ENCODE peak calls at places on chromosomes 2 and 18, in five cellular contexts. E is breast epithelium, R is adrenal gland, C is body of pancreas, H is GM12878. Z is an unnamed sample.

GRCh38 chr2:186968277-186968676 is 119.3 kb upstream of the ZSWIM2 start:
- DNase-seq in E (no peak), R (no peak), C (no peak), H (peak; percentile 7), Z (no peak)

GRCh38 chr2:135948642-135949355 is 36.6 kb downstream of the DARS1 start:
- DNase-seq in E (no peak), R (no peak), C (no peak), H (no peak), Z (no peak)

GRCh38 chr2:54603357-54603756 is 120.1 kb upstream of the EML6 start:
- DNase-seq in E (no peak), R (no peak), C (no peak), H (no peak), Z (no peak)

GRCh38 chr2:109371481-109372170 is 242.1 kb downstream of the SEPTIN10 start:
- DNase-seq in E (no peak), R (no peak), C (no peak), H (no peak), Z (no peak)

GRCh38 chr18:59990121-59990818 is 90.5 kb downstream of the PMAIP1 start:
- DNase-seq in E (no peak), R (no peak), C (no peak), H (no peak), Z (no peak)

GRCh38 chr18:10973579-10974260 is 175.6 kb downstream of the PIEZO2 start:
- DNase-seq in E (no peak), R (peak; percentile 14), C (no peak), H (no peak), Z (no peak)

GRCh38 chr2:28375742-28376631 is 16.7 kb upstream of the FOSL2 start:
- DNase-seq in E (no peak), R (no peak), C (no peak), H (no peak), Z (no peak)

GRCh38 chr2:74886251-74886650 is 52.3 kb downstream of the HK2 start:
- DNase-seq in E (no peak), R (no peak), C (no peak), H (no peak), Z (no peak)

GRCh38 chr2:218582085-218582484 is 13.4 kb downstream of the CNOT9 start:
- DNase-seq in E (no peak), R (no peak), C (no peak), H (no peak), Z (peak; percentile 57)

GRCh38 chr2:57204364-57204763 is 842.2 kb upstream of the VRK2 start:
- DNase-seq in E (no peak), R (no peak), C (no peak), H (no peak), Z (no peak)

GRCh38 chr2:45261746-45262145 is 252.5 kb upstream of the SIX2 start:
- DNase-seq in E (no peak), R (no peak), C (no peak), H (no peak), Z (no peak)

GRCh38 chr2:10452334-10452733 is 4.2 kb upstream of the ODC1 start:
- DNase-seq in E (peak; percentile 66), R (peak; percentile 68), C (peak; percentile 81), H (no peak), Z (no peak)

GRCh38 chr2:240644859-240645301 is 19.6 kb downstream of the GPR35 start:
- DNase-seq in E (no peak), R (no peak), C (no peak), H (no peak), Z (no peak)

GRCh38 chr2:40403233-40403841 is 48.6 kb downstream of the SLC8A1 start:
- DNase-seq in E (no peak), R (no peak), C (no peak), H (no peak), Z (no peak)

GRCh38 chr2:226995625-226996041 is 159.8 kb downstream of the RHBDD1 start:
- DNase-seq in E (peak; percentile 88), R (peak; percentile 92), C (no peak), H (no peak), Z (peak; percentile 12)

GRCh38 chr2:233853883-233854240 is 473 bp downstream of the HJURP start:
- DNase-seq in E (no peak), R (no peak), C (no peak), H (no peak), Z (peak; percentile 52)

GRCh38 chr2:3738454-3738853 is 35.1 kb downstream of the DCDC2C start:
- DNase-seq in E (no peak), R (peak; percentile 33), C (no peak), H (no peak), Z (peak; percentile 56)

GRCh38 chr2:161265874-161266273 is 42.4 kb upstream of the PSMD14 start:
- DNase-seq in E (no peak), R (no peak), C (no peak), H (no peak), Z (no peak)

GRCh38 chr18:27040796-27041195 is 144.3 kb downstream of the CHST9 start:
- DNase-seq in E (no peak), R (no peak), C (no peak), H (no peak), Z (no peak)

GRCh38 chr18:3798032-3798431 is 348.1 kb downstream of the TGIF1 start:
- DNase-seq in E (no peak), R (no peak), C (no peak), H (no peak), Z (no peak)

GRCh38 chr2:46913471-46914381 is 1.9 kb downstream of the MCFD2 start:
- DNase-seq in E (no peak), R (peak; percentile 75), C (peak; percentile 69), H (no peak), Z (peak; percentile 66)
- H3K4me3 ChIP-seq in E (no peak overlapping the region), R (no peak overlapping the region), C (no peak overlapping the region), H (peak overlapping the region; percentile 84), Z (peak overlapping the region; percentile 95)

GRCh38 chr2:119282139-119282965 is 58.7 kb downstream of the STEAP3 start:
- DNase-seq in E (no peak), R (no peak), C (no peak), H (no peak), Z (peak; percentile 48)
- TF ChIP-seq POLR2A in E (no peak), R (no peak), C (no peak), H (no peak), Z (no peak)

GRCh38 chr2:206442854-206443734 is at the start of gene ADAM23:
- DNase-seq in E (no peak), R (peak; percentile 10), C (no peak), H (no peak), Z (peak; percentile 11)

GRCh38 chr2:206442516-206442853 is 847 bp upstream of the ADAM23 start:
- DNase-seq in E (no peak), R (peak; percentile 15), C (no peak), H (no peak), Z (peak; percentile 29)

GRCh38 chr2:206445948-206446347 is 2.6 kb downstream of the ADAM23 start:
- DNase-seq in E (no peak), R (no peak), C (no peak), H (no peak), Z (no peak)

GRCh38 chr2:206438196-206438727 is 5.1 kb upstream of the ADAM23 start:
- DNase-seq in E (no peak), R (no peak), C (no peak), H (no peak), Z (no peak)

DNA sequence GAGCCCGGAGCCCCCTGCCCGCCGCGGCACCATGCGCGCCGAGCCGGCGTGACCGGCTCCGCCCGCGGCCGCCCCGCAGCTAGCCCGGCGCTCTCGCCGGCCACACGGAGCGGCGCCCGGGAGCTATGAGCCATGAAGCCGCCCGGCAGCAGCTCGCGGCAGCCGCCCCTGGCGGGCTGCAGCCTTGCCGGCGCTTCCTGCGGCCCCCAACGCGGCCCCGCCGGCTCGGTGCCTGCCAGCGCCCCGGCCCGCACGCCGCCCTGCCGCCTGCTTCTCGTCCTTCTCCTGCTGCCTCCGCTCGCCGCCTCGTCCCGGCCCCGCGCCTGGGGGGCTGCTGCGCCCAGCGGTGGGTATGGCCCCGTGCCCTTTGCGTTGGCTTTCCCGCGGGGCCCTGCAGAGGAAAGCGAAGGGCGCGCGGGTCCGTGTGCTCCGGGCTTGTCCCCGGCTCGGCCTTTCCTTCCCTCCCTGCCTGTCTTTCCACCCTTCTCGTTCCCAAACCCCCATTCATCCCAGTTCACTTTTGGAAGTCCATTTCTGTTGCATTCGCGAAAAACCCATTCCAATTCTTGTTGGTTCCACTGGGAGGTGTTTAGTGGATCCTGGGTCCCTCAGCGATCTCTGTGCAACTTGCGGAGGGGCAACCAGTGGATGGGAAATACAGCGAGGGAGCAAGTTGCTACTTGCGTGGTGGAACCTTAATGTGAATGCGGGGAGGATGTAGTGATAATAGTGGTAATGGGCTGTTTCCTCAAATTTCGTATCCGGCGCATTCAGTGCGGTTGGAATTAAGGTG is 599 bp downstream of the ADAM23 start:
- DNase-seq in E (no peak), R (peak; percentile 31), C (peak; percentile 7), H (no peak), Z (peak; percentile 33)
- H3K4me3 ChIP-seq in E (peak overlapping the region; percentile 40), R (no peak overlapping the region), C (no peak overlapping the region), H (peak overlapping the region; percentile 63), Z (no peak overlapping the region)

GRCh38 chr2:21092308-21092869 is 31.4 kb upstream of the TDRD15 start:
- DNase-seq in E (no peak), R (no peak), C (no peak), H (no peak), Z (no peak)
- TF ChIP-seq POLR2A in E (no peak), R (no peak), C (no peak), H (no peak), Z (no peak)

GRCh38 chr2:158882297-158882696 is 86.1 kb upstream of the TANC1 start:
- DNase-seq in E (no peak), R (no peak), C (no peak), H (no peak), Z (no peak)
- H3K4me3 ChIP-seq in E (no peak overlapping the region), R (no peak overlapping the region), C (no peak overlapping the region), H (no peak overlapping the region), Z (no peak overlapping the region)

GRCh38 chr18:23135679-23136325 is 517 bp downstream of the CABLES1 start:
- DNase-seq in E (peak; percentile 44), R (no peak), C (peak; percentile 18), H (no peak), Z (peak; percentile 48)

GRCh38 chr18:23136326-23137092 is 1.2 kb downstream of the CABLES1 start:
- DNase-seq in E (peak; percentile 65), R (no peak), C (peak; percentile 13), H (no peak), Z (peak; percentile 62)

GRCh38 chr18:23137093-23137640 is 1.9 kb downstream of the CABLES1 start:
- DNase-seq in E (no peak), R (no peak), C (no peak), H (no peak), Z (peak; percentile 66)

GRCh38 chr18:23133860-23134779 is 1.2 kb upstream of the CABLES1 start:
- DNase-seq in E (peak; percentile 68), R (no peak), C (peak; percentile 73), H (peak; percentile 59), Z (peak; percentile 52)

DNA sequence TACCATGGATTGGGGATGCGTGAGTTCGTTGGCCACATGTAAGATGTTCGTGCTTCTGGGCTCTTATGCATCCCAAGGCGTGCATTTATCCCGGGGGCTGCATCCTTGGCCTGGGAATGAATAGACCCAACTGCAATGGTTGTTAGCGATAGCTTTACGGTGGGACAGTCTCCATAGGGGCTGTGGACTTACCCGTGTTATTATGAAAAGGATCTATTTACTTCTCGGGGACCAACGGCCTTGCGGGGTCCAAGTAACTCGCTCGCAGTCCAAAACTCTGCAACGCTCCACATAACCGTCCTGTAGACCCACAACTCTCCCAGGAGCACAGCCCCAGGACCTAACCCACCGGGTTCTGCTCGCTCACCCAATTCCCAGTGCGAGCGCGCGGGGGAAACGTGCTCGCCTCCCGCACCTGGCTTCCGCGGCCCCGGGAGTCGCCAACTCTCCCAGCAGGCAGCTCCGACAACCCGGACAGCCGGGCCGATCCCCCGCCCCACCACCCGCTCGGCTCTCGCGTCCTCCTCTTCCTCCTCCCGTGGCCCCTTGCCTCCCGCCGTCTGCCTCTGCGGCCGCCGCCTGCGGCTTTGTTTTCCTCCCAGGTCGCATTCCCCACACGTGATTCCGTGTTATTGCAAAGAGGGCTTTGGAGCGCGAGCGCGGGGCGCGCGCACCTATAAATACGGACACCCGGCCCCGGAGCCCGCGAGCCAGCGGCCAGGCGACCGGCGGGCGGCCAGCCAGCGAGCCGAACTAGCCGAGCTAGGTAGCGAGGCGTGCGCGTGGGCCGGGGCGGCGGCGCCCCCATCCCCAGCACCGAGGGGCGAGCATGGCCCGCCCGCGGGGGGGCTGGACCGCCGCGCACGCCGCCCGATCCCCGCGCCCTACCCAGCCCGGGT is at the start of gene CABLES1:
- DNase-seq in E (peak; percentile 57), R (peak; percentile 58), C (peak; percentile 70), H (no peak), Z (peak; percentile 73)
- TF ChIP-seq POLR2A in E (peak; percentile 21), R (peak; percentile 35), C (peak; percentile 62), H (peak; percentile 65), Z (no peak)